ENCODE peak calls at places on chromosomes 2 and 18, in six cellular contexts. T, P, M, L, F and D are unnamed samples.

GRCh38 chr2:134137182-134137595 is 116.7 kb upstream of the MGAT5 start:
- DNase-seq in T (no peak), P (no peak), M (no peak), L (peak), F (no peak), D (no peak)

GRCh38 chr2:84788498-84788897 is 92.4 kb downstream of the TRABD2A start:
- DNase-seq in T (no peak), P (no peak), M (no peak), L (no peak), F (no peak), D (no peak)

GRCh38 chr2:136327162-136327852 is 209.4 kb upstream of the CXCR4 start:
- DNase-seq in T (no peak), P (peak), M (peak), L (peak), F (no peak), D (no peak)

GRCh38 chr18:74083071-74083954 is 64.3 kb downstream of the FBXO15 start:
- DNase-seq in T (no peak), P (no peak), M (no peak), L (no peak), F (no peak), D (no peak)

GRCh38 chr18:27583466-27583865 is 398.4 kb upstream of the CHST9 start:
- DNase-seq in T (no peak), P (no peak), M (no peak), L (no peak), F (no peak), D (no peak)

GRCh38 chr2:188897096-188897495 is 77.1 kb upstream of the COL3A1 start:
- DNase-seq in T (no peak), P (no peak), M (no peak), L (peak), F (no peak), D (no peak)

GRCh38 chr2:146642066-146642465 is 1202.8 kb upstream of the ACVR2A start:
- DNase-seq in T (no peak), P (no peak), M (peak), L (no peak), F (no peak), D (no peak)

GRCh38 chr2:119433636-119434327 is 2.1 kb downstream of the TMEM37 start:
- DNase-seq in T (no peak), P (no peak), M (no peak), L (no peak), F (no peak), D (no peak)

GRCh38 chr2:227576110-227576509 is 22.6 kb upstream of the SCYGR2 start:
- DNase-seq in T (no peak), P (no peak), M (no peak), L (peak), F (no peak), D (no peak)

GRCh38 chr2:148568597-148568996 is 76.0 kb upstream of the EPC2 start:
- DNase-seq in T (no peak), P (no peak), M (no peak), L (no peak), F (no peak), D (no peak)